ENCODE peak calls at places on chromosomes 12 and 14, in eight cellular contexts. N is MM.1S; F is heart right ventricle; C is effector CD8-positive, alpha-beta T cell; K is AG09319; U is caudate nucleus; T is dermis blood vessel endothelial cell; G is activated T-cell treated with anti-CD3 and anti-CD28 coated beads, Interleukin-2, amount 50 U/mL, for 1 hour. L is an unnamed sample.

GRCh38 chr12:66594688-66595087 is 84.2 kb downstream of the GRIP1 start:
- DNase-seq in N (no peak), F (no peak), C (no peak), K (no peak), U (no peak), T (no peak), G (no peak), L (no peak)

GRCh38 chr12:98379106-98379505 is 136.3 kb upstream of the TMPO start:
- DNase-seq in N (no peak), F (no peak), C (no peak), K (no peak), U (no peak), T (no peak), G (no peak), L (no peak)

GRCh38 chr12:120199595-120200306 is 1.2 kb downstream of the RPLP0 start:
- DNase-seq in N (no peak), F (no peak), C (no peak), K (peak), U (no peak), T (peak), G (no peak), L (no peak)

GRCh38 chr14:99475179-99475578 is 5.5 kb downstream of the SETD3 start:
- DNase-seq in N (no peak), F (peak), C (no peak), K (no peak), U (no peak), T (no peak), G (no peak), L (no peak)

GRCh38 chr12:89353823-89354629 is 1.7 kb upstream of the DUSP6 start:
- DNase-seq in N (peak), F (peak), C (no peak), K (no peak), U (no peak), T (peak), G (peak), L (no peak)

GRCh38 chr12:121711925-121712461 is 559 bp upstream of the TMEM120B start:
- DNase-seq in N (no peak), F (peak), C (peak), K (no peak), U (peak), T (peak), G (no peak), L (no peak)

GRCh38 chr14:103483600-103483999 is 39.0 kb downstream of the CKB start:
- DNase-seq in N (no peak), F (no peak), C (no peak), K (peak), U (no peak), T (peak), G (no peak), L (peak)

GRCh38 chr14:91946313-91947195 is 940 bp downstream of the FBLN5 start:
- DNase-seq in N (no peak), F (no peak), C (no peak), K (no peak), U (no peak), T (no peak), G (no peak), L (no peak)

GRCh38 chr14:88013750-88014349 is 8.9 kb downstream of the GPR65 start:
- DNase-seq in N (peak), F (peak), C (no peak), K (peak), U (peak), T (peak), G (peak), L (peak)

GRCh38 chr12:1839464-1839863 is 19.1 kb downstream of the LRTM2 start:
- DNase-seq in N (no peak), F (no peak), C (no peak), K (no peak), U (no peak), T (no peak), G (no peak), L (no peak)

GRCh38 chr12:1993871-1994371 is 10.3 kb downstream of the DCP1B start:
- DNase-seq in N (no peak), F (no peak), C (no peak), K (no peak), U (no peak), T (no peak), G (no peak), L (no peak)

GRCh38 chr14:22939684-22940083 is 10.5 kb upstream of the PRMT5 start:
- DNase-seq in N (no peak), F (no peak), C (no peak), K (no peak), U (no peak), T (no peak), G (no peak), L (no peak)

GRCh38 chr12:21539797-21540196 is 13.7 kb downstream of the SPX start:
- DNase-seq in N (no peak), F (no peak), C (no peak), K (no peak), U (no peak), T (no peak), G (no peak), L (no peak)

GRCh38 chr14:33475623-33476022 is 475.3 kb downstream of the EGLN3 start:
- DNase-seq in N (no peak), F (peak), C (no peak), K (no peak), U (no peak), T (peak), G (no peak), L (peak)

GRCh38 chr12:24854908-24855307 is 94.0 kb downstream of the BCAT1 start:
- DNase-seq in N (no peak), F (no peak), C (no peak), K (no peak), U (no peak), T (peak), G (no peak), L (no peak)

GRCh38 chr12:1741154-1741949 is 50.5 kb downstream of the ADIPOR2 start:
- DNase-seq in N (no peak), F (no peak), C (no peak), K (no peak), U (no peak), T (no peak), G (no peak), L (no peak)

GRCh38 chr12:122003646-122004611 is 17.8 kb upstream of the BCL7A start:
- DNase-seq in N (no peak), F (no peak), C (no peak), K (no peak), U (no peak), T (no peak), G (no peak), L (peak)

L was measured in HFF-Myc.